ENCODE peak calls at places on chromosomes 7 and 10, in eight cellular contexts. One of them, this sample, is unnamed.

GRCh38 chr10:91349381-91349780 is 60.8 kb upstream of the HECTD2 start:
- DNase-seq in AG08395: peak
- DNase-seq in T-helper 9 cell: no peak
- DNase-seq in stimulated activated CD8-positive, alpha-beta memory T cell treated with anti-CD3 and anti-CD28 coated beads, Interleukin-15, amount 100 ng/mL, for 48 hours: no peak
- DNase-seq in activated naive CD8-positive, alpha-beta T cell treated with anti-CD3 and anti-CD28 coated beads, Interleukin-2, amount 50 U/mL, for 24 hours: no peak
- DNase-seq in naive thymus-derived CD8-positive, alpha-beta T cell: no peak
- DNase-seq in NCI-H187 treated with DMSO at 0.1 percent for 48 hours: no peak
- DNase-seq in naive thymus-derived CD4-positive, alpha-beta T cell: no peak
- DNase-seq in this sample: no peak

GRCh38 chr7:87427289-87427688 is 48.2 kb downstream of the ABCB4 start:
- DNase-seq in naive thymus-derived CD4-positive, alpha-beta T cell: no peak
- DNase-seq in activated naive CD8-positive, alpha-beta T cell treated with anti-CD3 and anti-CD28 coated beads, Interleukin-2, amount 50 U/mL, for 24 hours: no peak
- DNase-seq in AG08395: no peak
- DNase-seq in naive thymus-derived CD8-positive, alpha-beta T cell: no peak
- DNase-seq in stimulated activated CD8-positive, alpha-beta memory T cell treated with anti-CD3 and anti-CD28 coated beads, Interleukin-15, amount 100 ng/mL, for 48 hours: no peak
- DNase-seq in T-helper 9 cell: no peak
- DNase-seq in NCI-H187 treated with DMSO at 0.1 percent for 48 hours: no peak
- DNase-seq in this sample: no peak

GRCh38 chr10:5198386-5198785 is 1.7 kb downstream of the AKR1C4 start:
- DNase-seq in naive thymus-derived CD4-positive, alpha-beta T cell: no peak
- DNase-seq in naive thymus-derived CD8-positive, alpha-beta T cell: no peak
- DNase-seq in AG08395: peak
- DNase-seq in activated naive CD8-positive, alpha-beta T cell treated with anti-CD3 and anti-CD28 coated beads, Interleukin-2, amount 50 U/mL, for 24 hours: no peak
- DNase-seq in T-helper 9 cell: no peak
- DNase-seq in stimulated activated CD8-positive, alpha-beta memory T cell treated with anti-CD3 and anti-CD28 coated beads, Interleukin-15, amount 100 ng/mL, for 48 hours: no peak
- DNase-seq in NCI-H187 treated with DMSO at 0.1 percent for 48 hours: no peak
- DNase-seq in this sample: no peak

GRCh38 chr10:129094813-129095212 is 372.2 kb upstream of the MGMT start:
- DNase-seq in NCI-H187 treated with DMSO at 0.1 percent for 48 hours: no peak
- DNase-seq in activated naive CD8-positive, alpha-beta T cell treated with anti-CD3 and anti-CD28 coated beads, Interleukin-2, amount 50 U/mL, for 24 hours: no peak
- DNase-seq in naive thymus-derived CD8-positive, alpha-beta T cell: no peak
- DNase-seq in T-helper 9 cell: no peak
- DNase-seq in naive thymus-derived CD4-positive, alpha-beta T cell: no peak
- DNase-seq in AG08395: no peak
- DNase-seq in stimulated activated CD8-positive, alpha-beta memory T cell treated with anti-CD3 and anti-CD28 coated beads, Interleukin-15, amount 100 ng/mL, for 48 hours: no peak
- DNase-seq in this sample: no peak

GRCh38 chr7:140722254-140722653 is 25.7 kb downstream of the NDUFB2 start:
- DNase-seq in naive thymus-derived CD4-positive, alpha-beta T cell: no peak
- DNase-seq in stimulated activated CD8-positive, alpha-beta memory T cell treated with anti-CD3 and anti-CD28 coated beads, Interleukin-15, amount 100 ng/mL, for 48 hours: no peak
- DNase-seq in AG08395: no peak
- DNase-seq in activated naive CD8-positive, alpha-beta T cell treated with anti-CD3 and anti-CD28 coated beads, Interleukin-2, amount 50 U/mL, for 24 hours: no peak
- DNase-seq in naive thymus-derived CD8-positive, alpha-beta T cell: no peak
- DNase-seq in T-helper 9 cell: no peak
- DNase-seq in NCI-H187 treated with DMSO at 0.1 percent for 48 hours: no peak
- DNase-seq in this sample: no peak

GRCh38 chr10:43688348-43688892 is 39.7 kb upstream of the ZNF32 start:
- DNase-seq in naive thymus-derived CD4-positive, alpha-beta T cell: no peak
- DNase-seq in naive thymus-derived CD8-positive, alpha-beta T cell: no peak
- DNase-seq in AG08395: no peak
- DNase-seq in T-helper 9 cell: no peak
- DNase-seq in stimulated activated CD8-positive, alpha-beta memory T cell treated with anti-CD3 and anti-CD28 coated beads, Interleukin-15, amount 100 ng/mL, for 48 hours: no peak
- DNase-seq in activated naive CD8-positive, alpha-beta T cell treated with anti-CD3 and anti-CD28 coated beads, Interleukin-2, amount 50 U/mL, for 24 hours: no peak
- DNase-seq in NCI-H187 treated with DMSO at 0.1 percent for 48 hours: no peak
- DNase-seq in this sample: no peak

GRCh38 chr10:49605939-49606509 is 4.1 kb upstream of the SLC18A3 start:
- DNase-seq in naive thymus-derived CD8-positive, alpha-beta T cell: no peak
- DNase-seq in NCI-H187 treated with DMSO at 0.1 percent for 48 hours: no peak
- DNase-seq in naive thymus-derived CD4-positive, alpha-beta T cell: no peak
- DNase-seq in stimulated activated CD8-positive, alpha-beta memory T cell treated with anti-CD3 and anti-CD28 coated beads, Interleukin-15, amount 100 ng/mL, for 48 hours: no peak
- DNase-seq in T-helper 9 cell: no peak
- DNase-seq in AG08395: no peak
- DNase-seq in activated naive CD8-positive, alpha-beta T cell treated with anti-CD3 and anti-CD28 coated beads, Interleukin-2, amount 50 U/mL, for 24 hours: no peak
- DNase-seq in this sample: no peak

GRCh38 chr7:150806863-150807262 is 6.3 kb downstream of the TMEM176A start:
- DNase-seq in stimulated activated CD8-positive, alpha-beta memory T cell treated with anti-CD3 and anti-CD28 coated beads, Interleukin-15, amount 100 ng/mL, for 48 hours: no peak
- DNase-seq in naive thymus-derived CD4-positive, alpha-beta T cell: no peak
- DNase-seq in T-helper 9 cell: no peak
- DNase-seq in activated naive CD8-positive, alpha-beta T cell treated with anti-CD3 and anti-CD28 coated beads, Interleukin-2, amount 50 U/mL, for 24 hours: no peak
- DNase-seq in NCI-H187 treated with DMSO at 0.1 percent for 48 hours: no peak
- DNase-seq in AG08395: no peak
- DNase-seq in naive thymus-derived CD8-positive, alpha-beta T cell: no peak
- DNase-seq in this sample: no peak

GRCh38 chr7:4995429-4995969 is 36.5 kb upstream of the MMD2 start:
- DNase-seq in AG08395: no peak
- DNase-seq in naive thymus-derived CD8-positive, alpha-beta T cell: no peak
- DNase-seq in naive thymus-derived CD4-positive, alpha-beta T cell: no peak
- DNase-seq in stimulated activated CD8-positive, alpha-beta memory T cell treated with anti-CD3 and anti-CD28 coated beads, Interleukin-15, amount 100 ng/mL, for 48 hours: no peak
- DNase-seq in T-helper 9 cell: no peak
- DNase-seq in activated naive CD8-positive, alpha-beta T cell treated with anti-CD3 and anti-CD28 coated beads, Interleukin-2, amount 50 U/mL, for 24 hours: no peak
- DNase-seq in NCI-H187 treated with DMSO at 0.1 percent for 48 hours: no peak
- DNase-seq in this sample: no peak

GRCh38 chr10:49089789-49090595 is 25.3 kb downstream of the VSTM4 start:
- DNase-seq in naive thymus-derived CD4-positive, alpha-beta T cell: no peak
- DNase-seq in NCI-H187 treated with DMSO at 0.1 percent for 48 hours: no peak
- DNase-seq in T-helper 9 cell: no peak
- DNase-seq in naive thymus-derived CD8-positive, alpha-beta T cell: no peak
- DNase-seq in AG08395: peak
- DNase-seq in activated naive CD8-positive, alpha-beta T cell treated with anti-CD3 and anti-CD28 coated beads, Interleukin-2, amount 50 U/mL, for 24 hours: no peak
- DNase-seq in stimulated activated CD8-positive, alpha-beta memory T cell treated with anti-CD3 and anti-CD28 coated beads, Interleukin-15, amount 100 ng/mL, for 48 hours: no peak
- DNase-seq in this sample: no peak

GRCh38 chr7:89029864-89030263 is 234.3 kb upstream of the TEX47 start:
- DNase-seq in activated naive CD8-positive, alpha-beta T cell treated with anti-CD3 and anti-CD28 coated beads, Interleukin-2, amount 50 U/mL, for 24 hours: no peak
- DNase-seq in naive thymus-derived CD8-positive, alpha-beta T cell: no peak
- DNase-seq in AG08395: peak
- DNase-seq in naive thymus-derived CD4-positive, alpha-beta T cell: no peak
- DNase-seq in stimulated activated CD8-positive, alpha-beta memory T cell treated with anti-CD3 and anti-CD28 coated beads, Interleukin-15, amount 100 ng/mL, for 48 hours: no peak
- DNase-seq in T-helper 9 cell: no peak
- DNase-seq in NCI-H187 treated with DMSO at 0.1 percent for 48 hours: no peak
- DNase-seq in this sample: no peak

GRCh38 chr7:12729112-12729511 is 41.7 kb downstream of the ARL4A start:
- DNase-seq in NCI-H187 treated with DMSO at 0.1 percent for 48 hours: no peak
- DNase-seq in naive thymus-derived CD8-positive, alpha-beta T cell: no peak
- DNase-seq in activated naive CD8-positive, alpha-beta T cell treated with anti-CD3 and anti-CD28 coated beads, Interleukin-2, amount 50 U/mL, for 24 hours: no peak
- DNase-seq in AG08395: peak
- DNase-seq in T-helper 9 cell: no peak
- DNase-seq in naive thymus-derived CD4-positive, alpha-beta T cell: no peak
- DNase-seq in stimulated activated CD8-positive, alpha-beta memory T cell treated with anti-CD3 and anti-CD28 coated beads, Interleukin-15, amount 100 ng/mL, for 48 hours: no peak
- DNase-seq in this sample: no peak

GRCh38 chr10:79127151-79127961 is 58.6 kb downstream of the ZMIZ1 start:
- DNase-seq in NCI-H187 treated with DMSO at 0.1 percent for 48 hours: no peak
- DNase-seq in AG08395: peak
- DNase-seq in stimulated activated CD8-positive, alpha-beta memory T cell treated with anti-CD3 and anti-CD28 coated beads, Interleukin-15, amount 100 ng/mL, for 48 hours: no peak
- DNase-seq in activated naive CD8-positive, alpha-beta T cell treated with anti-CD3 and anti-CD28 coated beads, Interleukin-2, amount 50 U/mL, for 24 hours: no peak
- DNase-seq in naive thymus-derived CD8-positive, alpha-beta T cell: no peak
- DNase-seq in naive thymus-derived CD4-positive, alpha-beta T cell: no peak
- DNase-seq in T-helper 9 cell: no peak
- DNase-seq in this sample: no peak

GRCh38 chr7:30549933-30550493 is 44.7 kb upstream of the GARS1 start:
- DNase-seq in stimulated activated CD8-positive, alpha-beta memory T cell treated with anti-CD3 and anti-CD28 coated beads, Interleukin-15, amount 100 ng/mL, for 48 hours: no peak
- DNase-seq in activated naive CD8-positive, alpha-beta T cell treated with anti-CD3 and anti-CD28 coated beads, Interleukin-2, amount 50 U/mL, for 24 hours: no peak
- DNase-seq in NCI-H187 treated with DMSO at 0.1 percent for 48 hours: no peak
- DNase-seq in T-helper 9 cell: no peak
- DNase-seq in naive thymus-derived CD8-positive, alpha-beta T cell: no peak
- DNase-seq in AG08395: no peak
- DNase-seq in naive thymus-derived CD4-positive, alpha-beta T cell: no peak
- DNase-seq in this sample: no peak

GRCh38 chr7:122013070-122013469 is 131.0 kb downstream of the AASS start:
- DNase-seq in naive thymus-derived CD4-positive, alpha-beta T cell: no peak
- DNase-seq in T-helper 9 cell: no peak
- DNase-seq in activated naive CD8-positive, alpha-beta T cell treated with anti-CD3 and anti-CD28 coated beads, Interleukin-2, amount 50 U/mL, for 24 hours: no peak
- DNase-seq in naive thymus-derived CD8-positive, alpha-beta T cell: no peak
- DNase-seq in NCI-H187 treated with DMSO at 0.1 percent for 48 hours: no peak
- DNase-seq in AG08395: no peak
- DNase-seq in stimulated activated CD8-positive, alpha-beta memory T cell treated with anti-CD3 and anti-CD28 coated beads, Interleukin-15, amount 100 ng/mL, for 48 hours: no peak
- DNase-seq in this sample: no peak

GRCh38 chr10:112915590-112916572 is 34.2 kb upstream of the TCF7L2 start:
- DNase-seq in activated naive CD8-positive, alpha-beta T cell treated with anti-CD3 and anti-CD28 coated beads, Interleukin-2, amount 50 U/mL, for 24 hours: no peak
- DNase-seq in naive thymus-derived CD8-positive, alpha-beta T cell: no peak
- DNase-seq in AG08395: peak
- DNase-seq in naive thymus-derived CD4-positive, alpha-beta T cell: no peak
- DNase-seq in stimulated activated CD8-positive, alpha-beta memory T cell treated with anti-CD3 and anti-CD28 coated beads, Interleukin-15, amount 100 ng/mL, for 48 hours: no peak
- DNase-seq in T-helper 9 cell: no peak
- DNase-seq in NCI-H187 treated with DMSO at 0.1 percent for 48 hours: no peak
- DNase-seq in this sample: no peak

GRCh38 chr10:14604181-14605142 is 170.2 kb downstream of the FAM107B start:
- DNase-seq in naive thymus-derived CD4-positive, alpha-beta T cell: peak
- DNase-seq in AG08395: peak
- DNase-seq in NCI-H187 treated with DMSO at 0.1 percent for 48 hours: no peak
- DNase-seq in activated naive CD8-positive, alpha-beta T cell treated with anti-CD3 and anti-CD28 coated beads, Interleukin-2, amount 50 U/mL, for 24 hours: peak
- DNase-seq in T-helper 9 cell: peak
- DNase-seq in stimulated activated CD8-positive, alpha-beta memory T cell treated with anti-CD3 and anti-CD28 coated beads, Interleukin-15, amount 100 ng/mL, for 48 hours: peak
- DNase-seq in naive thymus-derived CD8-positive, alpha-beta T cell: peak
- DNase-seq in this sample: peak

GRCh38 chr10:80472234-80473095 is 18.4 kb downstream of the TSPAN14 start:
- DNase-seq in AG08395: no peak
- DNase-seq in T-helper 9 cell: no peak
- DNase-seq in naive thymus-derived CD4-positive, alpha-beta T cell: no peak
- DNase-seq in stimulated activated CD8-positive, alpha-beta memory T cell treated with anti-CD3 and anti-CD28 coated beads, Interleukin-15, amount 100 ng/mL, for 48 hours: no peak
- DNase-seq in NCI-H187 treated with DMSO at 0.1 percent for 48 hours: no peak
- DNase-seq in activated naive CD8-positive, alpha-beta T cell treated with anti-CD3 and anti-CD28 coated beads, Interleukin-2, amount 50 U/mL, for 24 hours: no peak
- DNase-seq in naive thymus-derived CD8-positive, alpha-beta T cell: no peak
- DNase-seq in this sample: no peak

GRCh38 chr10:43200538-43201390 is 62.5 kb downstream of the CSGALNACT2 start:
- DNase-seq in NCI-H187 treated with DMSO at 0.1 percent for 48 hours: no peak
- DNase-seq in activated naive CD8-positive, alpha-beta T cell treated with anti-CD3 and anti-CD28 coated beads, Interleukin-2, amount 50 U/mL, for 24 hours: no peak
- DNase-seq in naive thymus-derived CD4-positive, alpha-beta T cell: no peak
- DNase-seq in naive thymus-derived CD8-positive, alpha-beta T cell: no peak
- DNase-seq in T-helper 9 cell: no peak
- DNase-seq in stimulated activated CD8-positive, alpha-beta memory T cell treated with anti-CD3 and anti-CD28 coated beads, Interleukin-15, amount 100 ng/mL, for 48 hours: no peak
- DNase-seq in AG08395: no peak
- DNase-seq in this sample: no peak

GRCh38 chr7:99984593-99984992 is 8.8 kb upstream of the AZGP1 start:
- DNase-seq in activated naive CD8-positive, alpha-beta T cell treated with anti-CD3 and anti-CD28 coated beads, Interleukin-2, amount 50 U/mL, for 24 hours: no peak
- DNase-seq in NCI-H187 treated with DMSO at 0.1 percent for 48 hours: no peak
- DNase-seq in T-helper 9 cell: no peak
- DNase-seq in AG08395: no peak
- DNase-seq in naive thymus-derived CD8-positive, alpha-beta T cell: no peak
- DNase-seq in naive thymus-derived CD4-positive, alpha-beta T cell: no peak
- DNase-seq in stimulated activated CD8-positive, alpha-beta memory T cell treated with anti-CD3 and anti-CD28 coated beads, Interleukin-15, amount 100 ng/mL, for 48 hours: no peak
- DNase-seq in this sample: no peak

GRCh38 chr7:94440460-94441039 is 45.9 kb downstream of the COL1A2 start:
- DNase-seq in NCI-H187 treated with DMSO at 0.1 percent for 48 hours: no peak
- DNase-seq in naive thymus-derived CD4-positive, alpha-beta T cell: no peak
- DNase-seq in activated naive CD8-positive, alpha-beta T cell treated with anti-CD3 and anti-CD28 coated beads, Interleukin-2, amount 50 U/mL, for 24 hours: no peak
- DNase-seq in AG08395: no peak
- DNase-seq in stimulated activated CD8-positive, alpha-beta memory T cell treated with anti-CD3 and anti-CD28 coated beads, Interleukin-15, amount 100 ng/mL, for 48 hours: no peak
- DNase-seq in T-helper 9 cell: no peak
- DNase-seq in naive thymus-derived CD8-positive, alpha-beta T cell: no peak
- DNase-seq in this sample: no peak

GRCh38 chr7:92489634-92490033 is 11.9 kb upstream of the ERVW-1 start:
- DNase-seq in naive thymus-derived CD4-positive, alpha-beta T cell: no peak
- DNase-seq in AG08395: no peak
- DNase-seq in NCI-H187 treated with DMSO at 0.1 percent for 48 hours: no peak
- DNase-seq in activated naive CD8-positive, alpha-beta T cell treated with anti-CD3 and anti-CD28 coated beads, Interleukin-2, amount 50 U/mL, for 24 hours: no peak
- DNase-seq in stimulated activated CD8-positive, alpha-beta memory T cell treated with anti-CD3 and anti-CD28 coated beads, Interleukin-15, amount 100 ng/mL, for 48 hours: no peak
- DNase-seq in naive thymus-derived CD8-positive, alpha-beta T cell: no peak
- DNase-seq in T-helper 9 cell: no peak
- DNase-seq in this sample: no peak

GRCh38 chr7:116327751-116328150 is 117.4 kb downstream of the TES start:
- DNase-seq in activated naive CD8-positive, alpha-beta T cell treated with anti-CD3 and anti-CD28 coated beads, Interleukin-2, amount 50 U/mL, for 24 hours: no peak
- DNase-seq in naive thymus-derived CD8-positive, alpha-beta T cell: no peak
- DNase-seq in stimulated activated CD8-positive, alpha-beta memory T cell treated with anti-CD3 and anti-CD28 coated beads, Interleukin-15, amount 100 ng/mL, for 48 hours: no peak
- DNase-seq in T-helper 9 cell: no peak
- DNase-seq in AG08395: peak
- DNase-seq in NCI-H187 treated with DMSO at 0.1 percent for 48 hours: no peak
- DNase-seq in naive thymus-derived CD4-positive, alpha-beta T cell: no peak
- DNase-seq in this sample: no peak

GRCh38 chr7:18117482-18117881 is 89.8 kb upstream of the PRPS1L1 start:
- DNase-seq in naive thymus-derived CD4-positive, alpha-beta T cell: no peak
- DNase-seq in T-helper 9 cell: no peak
- DNase-seq in activated naive CD8-positive, alpha-beta T cell treated with anti-CD3 and anti-CD28 coated beads, Interleukin-2, amount 50 U/mL, for 24 hours: no peak
- DNase-seq in NCI-H187 treated with DMSO at 0.1 percent for 48 hours: no peak
- DNase-seq in AG08395: no peak
- DNase-seq in stimulated activated CD8-positive, alpha-beta memory T cell treated with anti-CD3 and anti-CD28 coated beads, Interleukin-15, amount 100 ng/mL, for 48 hours: no peak
- DNase-seq in naive thymus-derived CD8-positive, alpha-beta T cell: no peak
- DNase-seq in this sample: no peak

GRCh38 chr7:95840953-95841950 is 68.9 kb downstream of the DYNC1I1 start:
- DNase-seq in naive thymus-derived CD8-positive, alpha-beta T cell: no peak
- DNase-seq in stimulated activated CD8-positive, alpha-beta memory T cell treated with anti-CD3 and anti-CD28 coated beads, Interleukin-15, amount 100 ng/mL, for 48 hours: no peak
- DNase-seq in T-helper 9 cell: no peak
- DNase-seq in AG08395: peak
- DNase-seq in NCI-H187 treated with DMSO at 0.1 percent for 48 hours: peak
- DNase-seq in activated naive CD8-positive, alpha-beta T cell treated with anti-CD3 and anti-CD28 coated beads, Interleukin-2, amount 50 U/mL, for 24 hours: no peak
- DNase-seq in naive thymus-derived CD4-positive, alpha-beta T cell: no peak
- DNase-seq in this sample: no peak

GRCh38 chr7:29987821-29988317 is 1.7 kb downstream of the SCRN1 start:
- DNase-seq in NCI-H187 treated with DMSO at 0.1 percent for 48 hours: no peak
- DNase-seq in stimulated activated CD8-positive, alpha-beta memory T cell treated with anti-CD3 and anti-CD28 coated beads, Interleukin-15, amount 100 ng/mL, for 48 hours: no peak
- DNase-seq in naive thymus-derived CD4-positive, alpha-beta T cell: no peak
- DNase-seq in AG08395: peak
- DNase-seq in activated naive CD8-positive, alpha-beta T cell treated with anti-CD3 and anti-CD28 coated beads, Interleukin-2, amount 50 U/mL, for 24 hours: no peak
- DNase-seq in naive thymus-derived CD8-positive, alpha-beta T cell: no peak
- DNase-seq in T-helper 9 cell: no peak
- DNase-seq in this sample: no peak

GRCh38 chr7:159027091-159027802 is 117.4 kb downstream of the VIPR2 start:
- DNase-seq in activated naive CD8-positive, alpha-beta T cell treated with anti-CD3 and anti-CD28 coated beads, Interleukin-2, amount 50 U/mL, for 24 hours: no peak
- DNase-seq in stimulated activated CD8-positive, alpha-beta memory T cell treated with anti-CD3 and anti-CD28 coated beads, Interleukin-15, amount 100 ng/mL, for 48 hours: no peak
- DNase-seq in NCI-H187 treated with DMSO at 0.1 percent for 48 hours: no peak
- DNase-seq in naive thymus-derived CD8-positive, alpha-beta T cell: no peak
- DNase-seq in naive thymus-derived CD4-positive, alpha-beta T cell: no peak
- DNase-seq in AG08395: no peak
- DNase-seq in T-helper 9 cell: no peak
- DNase-seq in this sample: no peak